ENCODE peak calls at places on chromosomes 2 and 18, in five cellular contexts. A, B, S, C and K are unnamed samples.

GRCh38 chr18:38579764-38580163 is 1014.2 kb upstream of the CELF4 start:
- DNase-seq in C (no peak), B (no peak), S (no peak), A (no peak), K (no peak)

GRCh38 chr18:3593904-3594759 is 144.2 kb downstream of the TGIF1 start:
- DNase-seq in A (peak; percentile 94), S (peak; percentile 85), C (peak; percentile 93), B (peak; percentile 99), K (peak; percentile 97)

GRCh38 chr2:58206785-58207184 is 34.3 kb downstream of the FANCL start:
- DNase-seq in A (no peak), B (no peak), C (no peak), S (no peak), K (no peak)

GRCh38 chr2:8839189-8839965 is 2.0 kb upstream of the KIDINS220 start:
- DNase-seq in C (no peak), A (no peak), S (no peak), B (no peak), K (no peak)

GRCh38 chr2:218032336-218033171 is 29.8 kb upstream of the TNS1 start:
- DNase-seq in B (no peak), C (no peak), S (no peak), A (no peak), K (no peak)

GRCh38 chr2:73984922-73985317 is 210 bp downstream of the TET3 start:
- DNase-seq in S (no peak), A (peak; percentile 39), C (peak; percentile 58), B (peak; percentile 30), K (no peak)

GRCh38 chr2:173659522-173659921 is 304.9 kb downstream of the CDCA7 start:
- DNase-seq in C (no peak), A (peak; percentile 6), B (no peak), S (no peak), K (no peak)

GRCh38 chr2:173692068-173692467 is 273.1 kb downstream of the SP3 start:
- DNase-seq in C (no peak), B (no peak), S (no peak), A (no peak), K (no peak)

GRCh38 chr2:230968921-230969672 is 26.8 kb upstream of the SPATA3 start:
- DNase-seq in B (no peak), C (no peak), S (no peak), A (no peak), K (no peak)

GRCh38 chr2:207854484-207855386 is 85.0 kb upstream of the FZD5 start:
- DNase-seq in B (no peak), A (no peak), C (no peak), S (no peak), K (no peak)

GRCh38 chr2:195648780-195649179 is 8.2 kb upstream of the SLC39A10 start:
- DNase-seq in S (no peak), B (no peak), C (no peak), A (no peak), K (no peak)

GRCh38 chr2:239599299-239599698 is 198.5 kb upstream of the HDAC4 start:
- DNase-seq in B (no peak), A (no peak), C (no peak), S (no peak), K (no peak)

GRCh38 chr2:180413331-180413730 is 406.2 kb upstream of the CWC22 start:
- DNase-seq in A (no peak), B (no peak), S (no peak), C (no peak), K (no peak)

GRCh38 chr2:223613017-223613950 is 11.1 kb upstream of the SCG2 start:
- DNase-seq in C (peak; percentile 90), S (no peak), A (peak; percentile 91), B (peak; percentile 98), K (peak; percentile 93)

GRCh38 chr2:5188636-5189035 is 503.5 kb upstream of the SOX11 start:
- DNase-seq in C (no peak), A (peak; percentile 79), S (no peak), B (no peak), K (no peak)

GRCh38 chr2:190533968-190534309 is 583 bp downstream of the NEMP2 start:
- DNase-seq in A (no peak), B (no peak), C (peak; percentile 40), S (peak; percentile 52), K (no peak)

GRCh38 chr2:30315391-30316055 is 84.2 kb downstream of the LBH start:
- DNase-seq in S (no peak), A (peak; percentile 40), C (no peak), B (no peak), K (no peak)

GRCh38 chr2:230668939-230669303 is 43.7 kb upstream of the CAB39 start:
- DNase-seq in C (no peak), S (no peak), A (no peak), B (no peak), K (no peak)

GRCh38 chr2:119641562-119642258 is 37.3 kb upstream of the TMEM177 start:
- DNase-seq in C (peak; percentile 78), A (peak; percentile 86), S (peak; percentile 30), B (peak; percentile 83), K (peak; percentile 18)

GRCh38 chr2:33291278-33292013 is 185.0 kb upstream of the RASGRP3 start:
- DNase-seq in S (no peak), A (peak; percentile 92), B (peak; percentile 79), C (no peak), K (peak; percentile 49)

GRCh38 chr2:92072461-92073035 is 2798.7 kb upstream of the TEKT4 start:
- DNase-seq in B (no peak), S (no peak), A (no peak), C (no peak), K (no peak)

DNA sequence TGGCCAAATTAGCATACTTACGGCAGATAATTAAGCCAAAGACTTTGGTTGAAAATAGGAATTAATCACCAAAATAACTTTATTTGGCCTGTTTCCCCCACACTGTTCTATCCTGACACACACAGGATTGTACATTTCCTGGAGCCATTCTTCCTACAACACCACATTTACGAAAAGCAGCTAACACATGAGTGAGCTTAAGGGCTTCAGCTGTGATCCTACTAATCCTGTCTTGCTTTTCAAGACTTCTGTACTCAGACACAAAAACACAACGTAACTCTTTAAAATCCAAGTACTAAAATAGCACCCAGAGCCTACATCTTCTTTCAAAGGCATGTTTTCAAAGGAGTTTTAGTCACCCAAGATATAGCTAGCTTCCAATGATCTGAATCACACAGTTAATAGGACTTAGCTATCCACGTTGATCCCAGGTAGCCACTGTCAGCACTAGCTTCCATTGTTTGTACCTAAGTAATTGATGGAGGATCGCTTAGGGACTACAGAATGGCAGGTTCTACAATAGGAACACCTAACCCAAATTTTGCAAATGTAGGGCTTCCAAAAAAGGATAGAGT is 42.8 kb upstream of the TTC39C start:
- DNase-seq in C (no peak), A (peak; percentile 20), S (no peak), B (no peak), K (no peak)
- TF ChIP-seq CTCF in C (no peak), A (no peak), S (no peak), B (no peak), K (no peak)

DNA sequence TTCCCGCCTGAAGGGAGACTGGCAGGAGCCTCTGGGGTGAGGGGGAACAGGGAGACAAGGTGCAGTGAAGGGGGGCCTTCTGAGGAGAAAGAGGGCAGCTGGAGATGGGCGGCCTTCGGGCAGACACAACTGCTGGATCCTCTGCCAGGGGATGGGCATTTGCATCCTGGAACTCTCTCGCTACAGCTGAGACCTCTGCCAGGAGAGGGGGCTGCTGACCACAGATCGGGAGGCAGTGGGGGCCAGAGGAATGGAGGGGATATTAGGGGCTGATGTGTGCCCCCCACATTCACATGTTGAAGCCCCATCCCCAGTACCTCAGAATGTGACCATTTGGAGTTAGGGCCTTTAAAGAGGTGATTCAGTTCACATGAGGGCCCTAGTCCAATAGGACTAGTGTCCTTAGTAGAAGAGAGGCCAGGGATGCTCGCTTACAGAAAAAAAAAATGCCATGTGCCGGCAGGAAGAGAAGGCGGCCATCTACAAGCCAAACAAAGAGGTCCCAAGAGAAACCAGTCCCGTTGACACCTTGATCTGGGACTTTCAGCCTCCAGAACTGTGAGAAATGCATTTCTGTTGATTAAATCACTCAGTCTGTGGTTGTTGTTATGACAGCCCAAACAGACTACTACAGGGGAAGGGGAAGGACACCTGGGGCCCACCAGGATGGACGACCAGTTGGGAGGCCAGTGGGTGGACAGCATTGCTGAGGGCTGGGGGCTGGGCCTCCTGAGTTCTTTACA is 50.0 kb downstream of the TRABD2A start:
- DNase-seq in B (no peak), A (no peak), C (no peak), S (no peak), K (no peak)
- TF ChIP-seq CTCF in B (no peak), A (no peak), C (no peak), S (no peak), K (no peak)

GRCh38 chr2:54103454-54104314 is 11.7 kb upstream of the ACYP2 start:
- DNase-seq in A (peak; percentile 93), C (peak; percentile 65), B (peak; percentile 76), S (no peak), K (no peak)
- TF ChIP-seq CTCF in A (peak; percentile 11), C (peak; percentile 24), B (no peak), S (no peak), K (no peak)

GRCh38 chr2:193627918-193628254 is 1433.2 kb upstream of the TMEFF2 start:
- DNase-seq in B (no peak), S (no peak), A (no peak), C (no peak), K (no peak)
- TF ChIP-seq CTCF in B (no peak), S (no peak), A (no peak), C (no peak), K (no peak)

GRCh38 chr18:51168031-51168742 is 29.3 kb downstream of the MEX3C start:
- DNase-seq in A (no peak), S (no peak), C (no peak), B (no peak), K (no peak)
- TF ChIP-seq CTCF in A (no peak), S (no peak), C (no peak), B (no peak), K (no peak)

GRCh38 chr2:213627054-213627710 is 342.9 kb downstream of the SPAG16 start:
- DNase-seq in S (peak; percentile 34), B (no peak), A (no peak), C (no peak), K (no peak)
- TF ChIP-seq CTCF in S (peak; percentile 32), B (no peak), A (peak; percentile 14), C (no peak), K (no peak)

GRCh38 chr2:3377612-3378432 is at the start of gene EIPR1:
- DNase-seq in C (peak; percentile 97), S (peak; percentile 96), B (peak; percentile 98), A (peak; percentile 98), K (peak; percentile 90)
- TF ChIP-seq CTCF in C (peak; percentile 38), S (no peak), B (no peak), A (no peak), K (no peak)